ENCODE peak calls at places on chromosomes 16 and 17, in seven cellular contexts. R is T-helper 2 cell, O is anterior cingulate cortex, T is NCI-H2029, Z is sigmoid colon, A is fibroblast of the aortic adventitia, N is body of pancreas. V is an unnamed sample.

GRCh38 chr17:977163-977562 is 2.4 kb downstream of the NXN start:
- DNase-seq in N (no peak), R (no peak), O (no peak), T (no peak), Z (no peak), A (no peak), V (no peak)

GRCh38 chr17:7280519-7281073 is 922 bp upstream of the SLC2A4 start:
- DNase-seq in R (peak), Z (peak), N (peak), T (peak), O (no peak), A (peak), V (peak)

GRCh38 chr16:66678314-66678713 is 18.2 kb downstream of the CMTM4 start:
- DNase-seq in R (no peak), Z (no peak), A (no peak), N (no peak), O (no peak), T (no peak), V (no peak)

GRCh38 chr17:55727920-55728319 is 5.3 kb upstream of the TMEM100 start:
- DNase-seq in Z (no peak), R (no peak), N (no peak), O (no peak), A (peak), T (no peak), V (no peak)

GRCh38 chr16:35492225-35492624 is 2032.8 kb downstream of the TP53TG3F start:
- DNase-seq in N (no peak), A (no peak), R (no peak), O (no peak), Z (no peak), T (peak), V (no peak)

GRCh38 chr17:8185580-8186445 is 4.2 kb downstream of the BORCS6 start:
- DNase-seq in Z (peak), A (peak), R (peak), N (peak), O (peak), T (no peak), V (peak)

GRCh38 chr17:8041249-8041928 is 2.5 kb downstream of the ALOX15B start:
- DNase-seq in Z (no peak), O (no peak), R (no peak), A (peak), T (no peak), N (peak), V (peak)

GRCh38 chr17:44384823-44385286 is 4.6 kb downstream of the ITGA2B start:
- DNase-seq in A (no peak), Z (no peak), N (no peak), T (no peak), R (no peak), O (no peak), V (no peak)

GRCh38 chr17:50203086-50203485 is 1.7 kb upstream of the COL1A1 start:
- DNase-seq in R (no peak), A (peak), T (no peak), N (no peak), Z (no peak), O (no peak), V (no peak)

GRCh38 chr17:45896803-45897693 is 2.7 kb downstream of the MAPT start:
- DNase-seq in T (no peak), R (no peak), Z (no peak), A (no peak), O (no peak), N (no peak), V (no peak)

GRCh38 chr17:48470388-48471034 is 40.5 kb upstream of the SKAP1 start:
- DNase-seq in O (no peak), Z (no peak), R (no peak), A (peak), T (no peak), N (no peak), V (no peak)

GRCh38 chr17:46949291-46950174 is 26.6 kb downstream of the GOSR2 start:
- DNase-seq in Z (no peak), R (no peak), T (no peak), N (no peak), A (no peak), O (no peak), V (no peak)